ENCODE peak calls at places on chromosomes 3 and 15, in ten cellular contexts. One of them, this sample, is unnamed.

GRCh38 chr3:133563186-133563591 is 10.3 kb upstream of the CDV3 start:
- DNase-seq in stimulated activated CD8-positive, alpha-beta memory T cell treated with anti-CD3 and anti-CD28 coated beads, Interleukin-7, amount 100 ng/mL, for 4 hours: no peak
- DNase-seq in foreskin fibroblast: peak
- DNase-seq in NCI-H510A treated with DMSO at 0.1 percent for 48 hours: no peak
- DNase-seq in Calu3: no peak
- DNase-seq in endothelial cell of umbilical vein: no peak
- DNase-seq in left ventricle myocardium inferior: no peak
- DNase-seq in brain microvascular endothelial cell: no peak
- DNase-seq in adipocyte: peak
- DNase-seq in PC-9: no peak
- DNase-seq in this sample: no peak

GRCh38 chr3:110293660-110294059 is 778.0 kb upstream of the NECTIN3 start:
- DNase-seq in stimulated activated CD8-positive, alpha-beta memory T cell treated with anti-CD3 and anti-CD28 coated beads, Interleukin-7, amount 100 ng/mL, for 4 hours: no peak
- DNase-seq in foreskin fibroblast: peak
- DNase-seq in NCI-H510A treated with DMSO at 0.1 percent for 48 hours: no peak
- DNase-seq in Calu3: no peak
- DNase-seq in endothelial cell of umbilical vein: no peak
- DNase-seq in left ventricle myocardium inferior: no peak
- DNase-seq in brain microvascular endothelial cell: no peak
- DNase-seq in adipocyte: no peak
- DNase-seq in PC-9: no peak
- DNase-seq in this sample: no peak

GRCh38 chr3:11059090-11059798 is 66.7 kb downstream of the SLC6A1 start:
- DNase-seq in stimulated activated CD8-positive, alpha-beta memory T cell treated with anti-CD3 and anti-CD28 coated beads, Interleukin-7, amount 100 ng/mL, for 4 hours: no peak
- DNase-seq in foreskin fibroblast: peak
- DNase-seq in NCI-H510A treated with DMSO at 0.1 percent for 48 hours: no peak
- DNase-seq in Calu3: peak
- DNase-seq in endothelial cell of umbilical vein: peak
- DNase-seq in left ventricle myocardium inferior: peak
- DNase-seq in brain microvascular endothelial cell: peak
- DNase-seq in adipocyte: peak
- DNase-seq in PC-9: peak
- DNase-seq in this sample: peak

GRCh38 chr3:117853923-117854322 is 1144.3 kb downstream of the TUSC7 start:
- DNase-seq in stimulated activated CD8-positive, alpha-beta memory T cell treated with anti-CD3 and anti-CD28 coated beads, Interleukin-7, amount 100 ng/mL, for 4 hours: no peak
- DNase-seq in foreskin fibroblast: peak
- DNase-seq in NCI-H510A treated with DMSO at 0.1 percent for 48 hours: peak
- DNase-seq in Calu3: peak
- DNase-seq in endothelial cell of umbilical vein: peak
- DNase-seq in left ventricle myocardium inferior: no peak
- DNase-seq in brain microvascular endothelial cell: peak
- DNase-seq in adipocyte: peak
- DNase-seq in PC-9: peak
- DNase-seq in this sample: no peak

GRCh38 chr3:69739204-69740102 is at the start of gene MITF:
- DNase-seq in stimulated activated CD8-positive, alpha-beta memory T cell treated with anti-CD3 and anti-CD28 coated beads, Interleukin-7, amount 100 ng/mL, for 4 hours: no peak
- DNase-seq in foreskin fibroblast: peak
- DNase-seq in NCI-H510A treated with DMSO at 0.1 percent for 48 hours: peak
- DNase-seq in Calu3: peak
- DNase-seq in endothelial cell of umbilical vein: peak
- DNase-seq in left ventricle myocardium inferior: peak
- DNase-seq in brain microvascular endothelial cell: peak
- DNase-seq in adipocyte: peak
- DNase-seq in PC-9: peak
- DNase-seq in this sample: peak

GRCh38 chr3:20776717-20777116 is 590.7 kb upstream of the SGO1 start:
- DNase-seq in stimulated activated CD8-positive, alpha-beta memory T cell treated with anti-CD3 and anti-CD28 coated beads, Interleukin-7, amount 100 ng/mL, for 4 hours: no peak
- DNase-seq in foreskin fibroblast: no peak
- DNase-seq in NCI-H510A treated with DMSO at 0.1 percent for 48 hours: no peak
- DNase-seq in Calu3: no peak
- DNase-seq in endothelial cell of umbilical vein: no peak
- DNase-seq in left ventricle myocardium inferior: no peak
- DNase-seq in brain microvascular endothelial cell: no peak
- DNase-seq in adipocyte: no peak
- DNase-seq in PC-9: no peak
- DNase-seq in this sample: no peak

GRCh38 chr15:64067564-64068030 is 21.3 kb upstream of the DAPK2 start:
- DNase-seq in stimulated activated CD8-positive, alpha-beta memory T cell treated with anti-CD3 and anti-CD28 coated beads, Interleukin-7, amount 100 ng/mL, for 4 hours: peak
- DNase-seq in foreskin fibroblast: peak
- DNase-seq in NCI-H510A treated with DMSO at 0.1 percent for 48 hours: peak
- DNase-seq in Calu3: peak
- DNase-seq in endothelial cell of umbilical vein: peak
- DNase-seq in left ventricle myocardium inferior: peak
- DNase-seq in brain microvascular endothelial cell: peak
- DNase-seq in adipocyte: peak
- DNase-seq in PC-9: no peak
- DNase-seq in this sample: peak

GRCh38 chr3:42600958-42601675 is 631 bp downstream of the NKTR start:
- DNase-seq in stimulated activated CD8-positive, alpha-beta memory T cell treated with anti-CD3 and anti-CD28 coated beads, Interleukin-7, amount 100 ng/mL, for 4 hours: peak
- DNase-seq in foreskin fibroblast: peak
- DNase-seq in NCI-H510A treated with DMSO at 0.1 percent for 48 hours: peak
- DNase-seq in Calu3: peak
- DNase-seq in endothelial cell of umbilical vein: peak
- DNase-seq in left ventricle myocardium inferior: peak
- DNase-seq in brain microvascular endothelial cell: peak
- DNase-seq in adipocyte: peak
- DNase-seq in PC-9: peak
- DNase-seq in this sample: no peak

GRCh38 chr3:156727519-156728205 is 53.3 kb downstream of the TIPARP start:
- DNase-seq in stimulated activated CD8-positive, alpha-beta memory T cell treated with anti-CD3 and anti-CD28 coated beads, Interleukin-7, amount 100 ng/mL, for 4 hours: no peak
- DNase-seq in foreskin fibroblast: peak
- DNase-seq in NCI-H510A treated with DMSO at 0.1 percent for 48 hours: peak
- DNase-seq in Calu3: no peak
- DNase-seq in endothelial cell of umbilical vein: no peak
- DNase-seq in left ventricle myocardium inferior: no peak
- DNase-seq in brain microvascular endothelial cell: no peak
- DNase-seq in adipocyte: no peak
- DNase-seq in PC-9: peak
- DNase-seq in this sample: no peak

GRCh38 chr3:106299300-106300098 is 430.7 kb upstream of the CBLB start:
- DNase-seq in stimulated activated CD8-positive, alpha-beta memory T cell treated with anti-CD3 and anti-CD28 coated beads, Interleukin-7, amount 100 ng/mL, for 4 hours: no peak
- DNase-seq in foreskin fibroblast: peak
- DNase-seq in NCI-H510A treated with DMSO at 0.1 percent for 48 hours: no peak
- DNase-seq in Calu3: peak
- DNase-seq in endothelial cell of umbilical vein: peak
- DNase-seq in left ventricle myocardium inferior: no peak
- DNase-seq in brain microvascular endothelial cell: peak
- DNase-seq in adipocyte: peak
- DNase-seq in PC-9: no peak
- DNase-seq in this sample: no peak

This sample was measured in activated T-cell treated with anti-CD3 and anti-CD28 coated beads, Interleukin-2, amount 50 U/mL, for 48 hours.